ENCODE peak calls at places on chromosomes 5 and 9, in seven cellular contexts. One of them, this sample, is unnamed.

GRCh38 chr5:77748160-77748559 is 28.0 kb downstream of the TBCA start:
- DNase-seq in neural crest cell: no peak
- DNase-seq in cardiac fibroblast: no peak
- DNase-seq in effector memory CD4-positive, alpha-beta T cell: no peak
- DNase-seq in adipocyte: no peak
- DNase-seq in GM13976: no peak
- DNase-seq in lower lobe of right lung: no peak
- DNase-seq in this sample: no peak

GRCh38 chr5:157303667-157304327 is 37.9 kb downstream of the CYFIP2 start:
- DNase-seq in neural crest cell: no peak
- DNase-seq in cardiac fibroblast: no peak
- DNase-seq in effector memory CD4-positive, alpha-beta T cell: peak; percentile 9
- DNase-seq in adipocyte: no peak
- DNase-seq in GM13976: no peak
- DNase-seq in lower lobe of right lung: no peak
- DNase-seq in this sample: no peak

GRCh38 chr5:42005561-42006153 is 80.6 kb downstream of the FBXO4 start:
- DNase-seq in neural crest cell: no peak
- DNase-seq in cardiac fibroblast: peak; percentile 42
- DNase-seq in effector memory CD4-positive, alpha-beta T cell: no peak
- DNase-seq in adipocyte: peak; percentile 57
- DNase-seq in GM13976: peak; percentile 24
- DNase-seq in lower lobe of right lung: no peak
- DNase-seq in this sample: no peak

GRCh38 chr9:89226076-89226475 is 47.5 kb upstream of the SHC3 start:
- DNase-seq in neural crest cell: peak; percentile 65
- DNase-seq in cardiac fibroblast: peak; percentile 14
- DNase-seq in effector memory CD4-positive, alpha-beta T cell: no peak
- DNase-seq in adipocyte: peak; percentile 19
- DNase-seq in GM13976: no peak
- DNase-seq in lower lobe of right lung: no peak
- DNase-seq in this sample: no peak

GRCh38 chr5:138927979-138928378 is 52.8 kb upstream of the LRRTM2 start:
- DNase-seq in neural crest cell: no peak
- DNase-seq in cardiac fibroblast: no peak
- DNase-seq in effector memory CD4-positive, alpha-beta T cell: no peak
- DNase-seq in adipocyte: no peak
- DNase-seq in GM13976: no peak
- DNase-seq in lower lobe of right lung: no peak
- DNase-seq in this sample: peak; percentile 70

GRCh38 chr5:39427225-39427624 is 2.4 kb upstream of the DAB2 start:
- DNase-seq in neural crest cell: no peak
- DNase-seq in cardiac fibroblast: peak; percentile 45
- DNase-seq in effector memory CD4-positive, alpha-beta T cell: no peak
- DNase-seq in adipocyte: peak; percentile 61
- DNase-seq in GM13976: no peak
- DNase-seq in lower lobe of right lung: no peak
- DNase-seq in this sample: no peak

GRCh38 chr5:29085142-29085541 is 2046.8 kb upstream of the CDH9 start:
- DNase-seq in neural crest cell: no peak
- DNase-seq in cardiac fibroblast: no peak
- DNase-seq in effector memory CD4-positive, alpha-beta T cell: no peak
- DNase-seq in adipocyte: no peak
- DNase-seq in GM13976: no peak
- DNase-seq in lower lobe of right lung: no peak
- DNase-seq in this sample: no peak

GRCh38 chr5:56481147-56481997 is 248.2 kb upstream of the ANKRD55 start:
- DNase-seq in neural crest cell: peak; percentile 35
- DNase-seq in cardiac fibroblast: peak; percentile 35
- DNase-seq in effector memory CD4-positive, alpha-beta T cell: no peak
- DNase-seq in adipocyte: peak; percentile 59
- DNase-seq in GM13976: peak; percentile 64
- DNase-seq in lower lobe of right lung: peak; percentile 63
- DNase-seq in this sample: peak; percentile 73

GRCh38 chr9:7097040-7097715 is 339.4 kb downstream of the KDM4C start:
- DNase-seq in neural crest cell: no peak
- DNase-seq in cardiac fibroblast: no peak
- DNase-seq in effector memory CD4-positive, alpha-beta T cell: no peak
- DNase-seq in adipocyte: no peak
- DNase-seq in GM13976: no peak
- DNase-seq in lower lobe of right lung: no peak
- DNase-seq in this sample: no peak

GRCh38 chr9:127805620-127806019 is 2.9 kb downstream of the FPGS start:
- DNase-seq in neural crest cell: peak; percentile 48
- DNase-seq in cardiac fibroblast: peak; percentile 47
- DNase-seq in effector memory CD4-positive, alpha-beta T cell: no peak
- DNase-seq in adipocyte: peak; percentile 44
- DNase-seq in GM13976: no peak
- DNase-seq in lower lobe of right lung: peak; percentile 52
- DNase-seq in this sample: peak; percentile 51

GRCh38 chr9:114611516-114612271 is 603 bp downstream of the TMEM268 start:
- DNase-seq in neural crest cell: peak; percentile 41
- DNase-seq in cardiac fibroblast: peak; percentile 73
- DNase-seq in effector memory CD4-positive, alpha-beta T cell: no peak
- DNase-seq in adipocyte: peak; percentile 89
- DNase-seq in GM13976: peak; percentile 65
- DNase-seq in lower lobe of right lung: peak; percentile 75
- DNase-seq in this sample: peak; percentile 72

GRCh38 chr5:44868541-44868940 is 59.8 kb downstream of the MRPS30 start:
- DNase-seq in neural crest cell: no peak
- DNase-seq in cardiac fibroblast: no peak
- DNase-seq in effector memory CD4-positive, alpha-beta T cell: no peak
- DNase-seq in adipocyte: no peak
- DNase-seq in GM13976: no peak
- DNase-seq in lower lobe of right lung: no peak
- DNase-seq in this sample: no peak

GRCh38 chr5:38613992-38614836 is 57.8 kb upstream of the LIFR start:
- DNase-seq in neural crest cell: no peak
- DNase-seq in cardiac fibroblast: no peak
- DNase-seq in effector memory CD4-positive, alpha-beta T cell: no peak
- DNase-seq in adipocyte: no peak
- DNase-seq in GM13976: no peak
- DNase-seq in lower lobe of right lung: peak; percentile 70
- DNase-seq in this sample: no peak

GRCh38 chr9:106718996-106719395 is 144.0 kb upstream of the ZNF462 start:
- DNase-seq in neural crest cell: no peak
- DNase-seq in cardiac fibroblast: peak; percentile 80
- DNase-seq in effector memory CD4-positive, alpha-beta T cell: no peak
- DNase-seq in adipocyte: peak; percentile 71
- DNase-seq in GM13976: no peak
- DNase-seq in lower lobe of right lung: no peak
- DNase-seq in this sample: no peak

GRCh38 chr5:173954671-173955605 is 34.0 kb upstream of the C5orf47 start:
- DNase-seq in neural crest cell: no peak
- DNase-seq in cardiac fibroblast: peak; percentile 41
- DNase-seq in effector memory CD4-positive, alpha-beta T cell: no peak
- DNase-seq in adipocyte: peak; percentile 21
- DNase-seq in GM13976: no peak
- DNase-seq in lower lobe of right lung: no peak
- DNase-seq in this sample: no peak

GRCh38 chr9:119868694-119869093 is 499.5 kb upstream of the BRINP1 start:
- DNase-seq in neural crest cell: no peak
- DNase-seq in cardiac fibroblast: no peak
- DNase-seq in effector memory CD4-positive, alpha-beta T cell: no peak
- DNase-seq in adipocyte: peak; percentile 16
- DNase-seq in GM13976: no peak
- DNase-seq in lower lobe of right lung: peak; percentile 61
- DNase-seq in this sample: no peak

GRCh38 chr9:87436694-87437093 is 61.0 kb upstream of the DAPK1 start:
- DNase-seq in neural crest cell: no peak
- DNase-seq in cardiac fibroblast: no peak
- DNase-seq in effector memory CD4-positive, alpha-beta T cell: no peak
- DNase-seq in adipocyte: peak; percentile 51
- DNase-seq in GM13976: no peak
- DNase-seq in lower lobe of right lung: no peak
- DNase-seq in this sample: no peak

GRCh38 chr9:18531127-18531526 is 57.2 kb downstream of the ADAMTSL1 start:
- DNase-seq in neural crest cell: no peak
- DNase-seq in cardiac fibroblast: no peak
- DNase-seq in effector memory CD4-positive, alpha-beta T cell: no peak
- DNase-seq in adipocyte: no peak
- DNase-seq in GM13976: no peak
- DNase-seq in lower lobe of right lung: no peak
- DNase-seq in this sample: no peak

GRCh38 chr5:34762321-34762871 is 76.6 kb upstream of the TTC23L start:
- DNase-seq in neural crest cell: no peak
- DNase-seq in cardiac fibroblast: peak; percentile 61
- DNase-seq in effector memory CD4-positive, alpha-beta T cell: no peak
- DNase-seq in adipocyte: peak; percentile 97
- DNase-seq in GM13976: no peak
- DNase-seq in lower lobe of right lung: no peak
- DNase-seq in this sample: no peak

GRCh38 chr5:112977440-112977861 is 853 bp downstream of the DCP2 start:
- DNase-seq in neural crest cell: no peak
- DNase-seq in cardiac fibroblast: peak; percentile 28
- DNase-seq in effector memory CD4-positive, alpha-beta T cell: no peak
- DNase-seq in adipocyte: peak; percentile 54
- DNase-seq in GM13976: no peak
- DNase-seq in lower lobe of right lung: no peak
- DNase-seq in this sample: no peak

GRCh38 chr9:70923941-70924340 is 197.5 kb downstream of the TRPM3 start:
- DNase-seq in neural crest cell: no peak
- DNase-seq in cardiac fibroblast: peak; percentile 50
- DNase-seq in effector memory CD4-positive, alpha-beta T cell: no peak
- DNase-seq in adipocyte: peak; percentile 62
- DNase-seq in GM13976: no peak
- DNase-seq in lower lobe of right lung: no peak
- DNase-seq in this sample: no peak

GRCh38 chr5:76245571-76245970 is 157.5 kb upstream of the IQGAP2 start:
- DNase-seq in neural crest cell: no peak
- DNase-seq in cardiac fibroblast: no peak
- DNase-seq in effector memory CD4-positive, alpha-beta T cell: no peak
- DNase-seq in adipocyte: no peak
- DNase-seq in GM13976: no peak
- DNase-seq in lower lobe of right lung: no peak
- DNase-seq in this sample: no peak

This sample was measured in Peyer's patch.